ENCODE peak calls at places on chromosomes 6 and 20, in four cellular contexts. S is endothelial cell, E is BE2C, P is GM13977. V is an unnamed sample.

GRCh38 chr6:15431762-15432495 is 186.1 kb downstream of the JARID2 start:
- DNase-seq in P (no peak), E (no peak), S (no peak), V (no peak)

GRCh38 chr6:142796571-142796970 is 148.4 kb downstream of the HIVEP2 start:
- DNase-seq in P (no peak), E (no peak), S (no peak), V (no peak)

GRCh38 chr6:38432479-38432878 is 207.2 kb downstream of the BTBD9 start:
- DNase-seq in P (no peak), E (no peak), S (no peak), V (no peak)

GRCh38 chr6:33126101-33126714 is 50.4 kb downstream of the HLA-DPB1 start:
- DNase-seq in S (peak; percentile 73), P (peak; percentile 68), E (peak; percentile 86), V (peak; percentile 84)

GRCh38 chr20:12970372-12970821 is 38.4 kb upstream of the SPTLC3 start:
- DNase-seq in E (no peak), S (peak; percentile 38), P (peak; percentile 11), V (peak; percentile 23)

GRCh38 chr6:52190409-52190808 is 4.2 kb downstream of the IL17A start:
- DNase-seq in E (no peak), S (no peak), P (peak; percentile 14), V (no peak)

GRCh38 chr6:40471243-40471642 is 115.9 kb downstream of the LRFN2 start:
- DNase-seq in P (no peak), S (no peak), E (no peak), V (no peak)

GRCh38 chr6:51292659-51293058 is 474.0 kb downstream of the TFAP2B start:
- DNase-seq in P (no peak), S (no peak), E (no peak), V (no peak)

GRCh38 chr6:146017672-146018071 is 11.2 kb upstream of the GRM1 start:
- DNase-seq in S (no peak), P (no peak), E (no peak), V (no peak)

GRCh38 chr6:100633096-100633766 is 168.5 kb upstream of the SIM1 start:
- DNase-seq in E (no peak), P (no peak), S (no peak), V (no peak)

GRCh38 chr6:29563435-29563834 is 3.9 kb upstream of the UBD start:
- DNase-seq in P (no peak), S (no peak), E (no peak), V (no peak)

GRCh38 chr6:40436685-40437604 is 150.2 kb downstream of the LRFN2 start:
- DNase-seq in P (no peak), E (peak; percentile 48), S (no peak), V (no peak)

GRCh38 chr6:52317841-52318581 is 33.5 kb upstream of the MCM3 start:
- DNase-seq in E (peak; percentile 16), P (peak; percentile 76), S (no peak), V (no peak)

GRCh38 chr6:42451146-42451594 is 556 bp downstream of the TRERF1 start:
- DNase-seq in E (no peak), S (no peak), P (peak; percentile 39), V (no peak)

GRCh38 chr6:9517806-9518205 is 897.1 kb downstream of the TFAP2A start:
- DNase-seq in E (no peak), P (no peak), S (no peak), V (no peak)

GRCh38 chr20:20369353-20370086 is 1.6 kb downstream of the INSM1 start:
- DNase-seq in S (peak; percentile 13), E (no peak), P (no peak), V (peak; percentile 23)

GRCh38 chr6:153125032-153125431 is 6.0 kb downstream of the RGS17 start:
- DNase-seq in E (no peak), S (no peak), P (no peak), V (no peak)

GRCh38 chr6:31805939-31806469 is 762 bp downstream of the LSM2 start:
- DNase-seq in E (no peak), S (no peak), P (no peak), V (no peak)

GRCh38 chr6:38846844-38847243 is 131.7 kb downstream of the DNAH8 start:
- DNase-seq in P (no peak), E (no peak), S (no peak), V (no peak)

GRCh38 chr20:20683481-20683880 is 29.0 kb downstream of the RALGAPA2 start:
- DNase-seq in S (no peak), E (no peak), P (no peak), V (no peak)

GRCh38 chr6:159919011-159919511 is 28.3 kb downstream of the MAS1 start:
- DNase-seq in E (no peak), S (no peak), P (no peak), V (no peak)

GRCh38 chr20:25083773-25084615 is 2.1 kb upstream of the VSX1 start:
- DNase-seq in S (no peak), P (peak; percentile 74), E (no peak), V (peak; percentile 62)

GRCh38 chr6:53363341-53364079 is 14.8 kb upstream of the ELOVL5 start:
- DNase-seq in E (no peak), P (no peak), S (no peak), V (no peak)

GRCh38 chr20:50673146-50673830 is 18.1 kb downstream of the RIPOR3 start:
- DNase-seq in E (no peak), P (no peak), S (no peak), V (peak; percentile 49)

GRCh38 chr6:157559201-157559756 is 178.3 kb downstream of the ZDHHC14 start:
- DNase-seq in P (no peak), S (no peak), E (no peak), V (no peak)

GRCh38 chr6:142384455-142385332 is 82.9 kb downstream of the ADGRG6 start:
- DNase-seq in P (no peak), E (no peak), S (no peak), V (no peak)

GRCh38 chr20:63850689-63851547 is 10.4 kb upstream of the ABHD16B start:
- DNase-seq in S (no peak), E (no peak), P (peak; percentile 96), V (no peak)

GRCh38 chr6:44057931-44058616 is 69.2 kb downstream of the MRPL14 start:
- DNase-seq in S (no peak), E (no peak), P (no peak), V (no peak)

GRCh38 chr6:161128680-161129196 is 137.2 kb downstream of the MAP3K4 start:
- DNase-seq in S (no peak), E (no peak), P (no peak), V (no peak)

GRCh38 chr6:34181903-34182302 is 36.0 kb upstream of the GRM4 start:
- DNase-seq in P (no peak), E (no peak), S (no peak), V (no peak)

GRCh38 chr6:130364224-130364780 is 1.5 kb upstream of the TMEM200A start:
- DNase-seq in S (no peak), P (no peak), E (no peak), V (no peak)

GRCh38 chr20:58651823-58652605 is 931 bp downstream of the STX16 start:
- DNase-seq in P (peak; percentile 86), E (no peak), S (peak; percentile 19), V (peak; percentile 41)

GRCh38 chr6:51472745-51473483 is 614.5 kb downstream of the PKHD1 start:
- DNase-seq in E (no peak), P (no peak), S (no peak), V (no peak)

GRCh38 chr6:148440877-148441453 is 98.3 kb downstream of the SASH1 start:
- DNase-seq in E (no peak), S (no peak), P (no peak), V (peak; percentile 13)

GRCh38 chr20:46010491-46011405 is 2.0 kb downstream of the MMP9 start:
- DNase-seq in E (no peak), P (no peak), S (no peak), V (no peak)

GRCh38 chr20:26276811-26277210 is 580.2 kb upstream of the ZNF337 start:
- DNase-seq in E (peak; percentile 70), P (no peak), S (no peak), V (peak; percentile 3)

GRCh38 chr6:124294572-124294971 is 490.9 kb downstream of the NKAIN2 start:
- DNase-seq in S (no peak), E (no peak), P (no peak), V (no peak)

GRCh38 chr20:56656632-56657031 is 27.5 kb downstream of the TFAP2C start:
- DNase-seq in E (no peak), S (no peak), P (no peak), V (no peak)

GRCh38 chr6:145842693-145843546 is 28.3 kb upstream of the FBXO30 start:
- DNase-seq in P (no peak), E (peak; percentile 29), S (no peak), V (no peak)

DNA sequence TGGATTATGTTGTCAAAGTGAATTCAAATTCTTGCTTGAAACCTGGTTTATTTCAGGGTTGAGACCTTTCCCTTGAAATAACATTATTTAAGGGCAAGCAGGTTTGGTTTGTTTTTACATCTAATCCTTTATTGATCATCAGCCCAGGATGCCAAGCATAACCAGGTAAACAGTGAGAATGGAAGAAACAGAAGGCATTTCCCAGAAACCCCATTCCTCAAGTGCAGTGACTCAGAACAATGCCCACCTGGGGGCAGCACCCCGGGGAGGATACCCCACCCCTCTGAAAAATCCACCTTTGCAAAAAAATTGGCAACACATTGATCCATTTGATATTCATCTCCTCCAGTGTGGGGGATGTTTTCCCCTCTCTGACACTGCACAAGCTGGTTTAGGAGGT is 32.5 kb downstream of the POFUT1 start:
- DNase-seq in S (no peak), E (no peak), P (no peak), V (no peak)
- TF ChIP-seq CTCF in S (no peak), E (peak; percentile 39), P (peak; percentile 19), V (no peak)

DNA sequence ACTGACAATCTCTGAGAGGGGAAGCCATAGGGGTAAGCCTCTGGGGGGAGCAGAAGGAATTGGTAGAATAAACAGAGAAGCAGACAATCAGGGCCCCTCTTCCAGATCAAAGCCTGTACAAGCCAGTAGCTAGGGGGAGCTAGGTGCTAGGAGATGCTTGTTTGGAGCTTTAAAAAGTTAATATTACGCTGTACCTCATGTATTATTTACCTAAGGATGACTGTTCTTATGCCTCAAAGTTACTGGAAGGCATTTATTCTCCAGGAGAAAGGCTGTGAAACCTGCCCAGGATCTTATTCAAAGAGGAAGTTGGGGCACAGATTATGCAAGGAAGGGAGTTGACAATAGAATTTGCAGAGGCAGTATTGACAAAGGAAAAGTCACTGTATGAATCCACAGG is 111.8 kb upstream of the SLC35F1 start:
- DNase-seq in E (no peak), S (no peak), P (no peak), V (no peak)
- TF ChIP-seq CTCF in E (no peak), S (no peak), P (peak; percentile 5), V (no peak)

GRCh38 chr20:41900292-41900691 is 282.1 kb upstream of the CHD6 start:
- DNase-seq in S (no peak), P (no peak), E (no peak), V (no peak)
- TF ChIP-seq CTCF in S (no peak), P (no peak), E (no peak), V (no peak)

GRCh38 chr6:163429858-163430448 is 15.4 kb downstream of the QKI start:
- DNase-seq in P (no peak), E (no peak), S (no peak), V (no peak)

GRCh38 chr6:163432300-163432699 is 17.8 kb downstream of the QKI start:
- DNase-seq in S (no peak), E (no peak), P (no peak), V (no peak)

GRCh38 chr6:163428373-163428772 is 13.9 kb downstream of the QKI start:
- DNase-seq in E (no peak), S (no peak), P (no peak), V (no peak)

GRCh38 chr6:163423696-163424095 is 9.2 kb downstream of the QKI start:
- DNase-seq in P (no peak), S (no peak), E (no peak), V (no peak)

GRCh38 chr6:163427498-163428254 is 13.2 kb downstream of the QKI start:
- DNase-seq in S (no peak), E (no peak), P (no peak), V (no peak)
- TF ChIP-seq CTCF in S (no peak), E (peak; percentile 43), P (peak; percentile 35), V (no peak)

GRCh38 chr6:104789770-104790190 is 69.9 kb downstream of the HACE1 start:
- DNase-seq in S (no peak), E (no peak), P (peak; percentile 9), V (no peak)
- TF ChIP-seq CTCF in S (peak; percentile 22), E (peak; percentile 50), P (peak; percentile 36), V (peak; percentile 32)

V was measured in nephron progenitor cell.